ENCODE peak calls at places on chromosome 6, in five cellular contexts. X is psoas muscle, A is stomach, K is cardiac muscle cell, E is left ventricle myocardium inferior. B is an unnamed sample.

GRCh38 chr6:127023001-127023778 is 95.3 kb upstream of the RSPO3 start:
- DNase-seq in X (no peak), A (no peak), K (no peak), E (no peak), B (no peak)

GRCh38 chr6:49565855-49566254 is 15.4 kb downstream of the C6orf141 start:
- DNase-seq in X (no peak), A (no peak), K (no peak), E (no peak), B (no peak)

GRCh38 chr6:83193747-83194582 is 808 bp downstream of the RWDD2A start:
- DNase-seq in X (peak; percentile 45), A (peak; percentile 51), K (peak; percentile 68), E (peak; percentile 49), B (no peak)

GRCh38 chr6:15014958-15015357 is 230.9 kb upstream of the JARID2 start:
- DNase-seq in X (no peak), A (no peak), K (no peak), E (no peak), B (no peak)

GRCh38 chr6:152598858-152599537 is 38.2 kb downstream of the SYNE1 start:
- DNase-seq in X (no peak), A (no peak), K (no peak), E (no peak), B (no peak)

GRCh38 chr6:27847706-27848105 is 64.5 kb downstream of the OR2B2 start:
- DNase-seq in X (no peak), A (no peak), K (no peak), E (no peak), B (no peak)

GRCh38 chr6:21151178-21151956 is 442.2 kb upstream of the SOX4 start:
- DNase-seq in X (no peak), A (no peak), K (no peak), E (no peak), B (no peak)

GRCh38 chr6:79470728-79471127 is 66.5 kb downstream of the LCA5 start:
- DNase-seq in X (no peak), A (no peak), K (no peak), E (no peak), B (no peak)

GRCh38 chr6:82419859-82420258 is 56.2 kb downstream of the TPBG start:
- DNase-seq in X (no peak), A (no peak), K (no peak), E (no peak), B (no peak)

GRCh38 chr6:155078331-155078745 is 83.2 kb downstream of the TIAM2 start:
- DNase-seq in X (peak; percentile 22), A (no peak), K (peak; percentile 16), E (no peak), B (no peak)

GRCh38 chr6:132388291-132388690 is 13.0 kb downstream of the MOXD1 start:
- DNase-seq in X (no peak), A (no peak), K (no peak), E (no peak), B (no peak)

GRCh38 chr6:152356659-152357058 is 280.5 kb downstream of the SYNE1 start:
- DNase-seq in X (no peak), A (no peak), K (no peak), E (no peak), B (no peak)

GRCh38 chr6:217048-217659 is 75.1 kb upstream of the DUSP22 start:
- DNase-seq in X (no peak), A (peak; percentile 56), K (peak; percentile 15), E (no peak), B (no peak)

GRCh38 chr6:14903176-14904088 is 342.4 kb upstream of the JARID2 start:
- DNase-seq in X (no peak), A (no peak), K (no peak), E (no peak), B (no peak)

GRCh38 chr6:128131566-128131965 is 230.7 kb upstream of the THEMIS start:
- DNase-seq in X (no peak), A (no peak), K (no peak), E (no peak), B (no peak)

GRCh38 chr6:35589201-35589739 is 76.6 kb upstream of the TULP1 start:
- DNase-seq in X (no peak), A (no peak), K (no peak), E (no peak), B (no peak)

GRCh38 chr6:35592178-35592577 is 79.5 kb upstream of the TULP1 start:
- DNase-seq in X (no peak), A (no peak), K (no peak), E (no peak), B (no peak)

GRCh38 chr6:35589904-35590303 is 77.2 kb upstream of the TULP1 start:
- DNase-seq in X (no peak), A (no peak), K (no peak), E (no peak), B (no peak)

GRCh38 chr6:35587167-35587566 is 74.5 kb upstream of the TULP1 start:
- DNase-seq in X (no peak), A (no peak), K (no peak), E (no peak), B (no peak)

DNA sequence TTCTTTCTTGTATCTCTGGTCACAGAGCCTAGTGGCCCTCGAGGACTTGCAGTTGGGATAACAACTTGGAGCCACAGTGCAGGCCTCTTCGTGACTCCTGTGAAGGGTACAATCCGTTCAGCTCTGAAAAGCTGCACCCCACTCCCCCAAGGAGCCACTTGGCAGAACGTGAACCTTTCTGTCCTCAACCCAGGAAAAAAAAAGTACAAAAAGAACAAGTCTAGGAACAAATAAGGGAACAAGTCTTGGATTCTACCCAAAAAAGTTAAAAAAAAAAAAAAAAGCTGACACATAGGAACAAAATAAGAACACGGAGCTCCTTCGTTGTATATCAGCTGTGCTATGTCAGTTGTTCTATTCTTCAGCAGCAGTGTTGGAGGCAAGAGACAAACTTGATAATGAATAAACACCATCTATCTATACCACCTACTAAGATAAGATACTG is 77.9 kb upstream of the TULP1 start:
- DNase-seq in X (peak; percentile 63), A (no peak), K (no peak), E (peak; percentile 77), B (no peak)
- H3K27ac ChIP-seq in X (peak overlapping the region; percentile 95), A (peak overlapping the region; percentile 54), K (peak overlapping the region; percentile 73), E (peak overlapping the region; percentile 87), B (no peak overlapping the region)

GRCh38 chr6:109713097-109713496 is 22.0 kb downstream of the FIG4 start:
- DNase-seq in X (no peak), A (no peak), K (no peak), E (no peak), B (no peak)
- H3K27ac ChIP-seq in X (no peak overlapping the region), A (no peak overlapping the region), K (no peak overlapping the region), E (no peak overlapping the region), B (no peak overlapping the region)

GRCh38 chr6:31834704-31835375 is 7.3 kb downstream of the HSPA1B start:
- DNase-seq in X (peak; percentile 76), A (peak; percentile 77), K (peak; percentile 82), E (peak; percentile 74), B (no peak)

GRCh38 chr6:31834367-31834703 is 6.8 kb downstream of the HSPA1B start:
- DNase-seq in X (peak; percentile 89), A (peak; percentile 87), K (peak; percentile 91), E (peak; percentile 90), B (no peak)

GRCh38 chr6:31827286-31828079 is at the start of gene HSPA1B:
- DNase-seq in X (peak; percentile 99), A (peak; percentile 100), K (peak; percentile 99), E (peak; percentile 99), B (peak; percentile 99)

GRCh38 chr6:31829633-31830492 is 2.3 kb downstream of the HSPA1B start:
- DNase-seq in X (no peak), A (no peak), K (peak; percentile 41), E (no peak), B (no peak)

DNA sequence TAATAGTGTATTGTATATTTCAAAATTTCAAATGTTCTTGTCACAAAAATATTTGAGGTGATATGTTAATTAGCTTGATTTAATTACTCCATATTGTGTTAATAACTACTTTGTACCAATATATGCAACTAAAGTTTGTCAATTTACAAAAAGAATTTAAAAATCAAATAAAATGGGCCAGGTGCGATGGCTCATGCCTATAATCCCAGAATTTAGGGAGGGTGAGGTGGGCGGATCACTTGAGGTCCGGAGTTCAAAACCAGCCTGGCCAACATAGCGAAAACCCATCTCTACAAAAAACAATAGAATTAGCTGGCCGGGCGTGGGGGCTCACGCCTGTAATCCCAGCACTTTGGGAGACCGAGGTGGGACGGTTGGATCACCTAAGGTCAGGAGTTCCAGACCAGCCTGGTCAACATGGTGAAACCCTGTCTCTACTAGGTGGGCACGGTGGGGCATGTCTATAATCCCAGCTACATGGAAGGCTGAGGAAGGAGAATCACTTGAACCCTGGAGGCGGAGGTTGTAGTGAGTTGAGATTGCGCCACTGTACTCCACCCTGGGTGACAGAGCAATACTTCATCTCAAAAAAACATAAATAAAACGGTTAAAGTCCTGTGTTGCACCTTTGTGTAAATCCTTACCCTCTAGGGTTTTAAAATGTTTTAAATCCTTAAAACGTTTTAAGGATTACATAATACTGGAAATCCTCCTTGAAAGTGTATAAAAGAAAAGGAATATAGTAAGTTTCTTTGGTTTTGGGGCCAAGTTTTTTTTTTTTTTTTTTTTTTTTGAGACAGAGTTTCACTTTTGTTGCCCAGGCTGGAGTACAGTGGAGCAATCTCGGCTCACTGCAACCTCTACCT is 4.0 kb downstream of the HSPA1B start:
- DNase-seq in X (no peak), A (no peak), K (no peak), E (no peak), B (no peak)
- H3K27ac ChIP-seq in X (peak overlapping the region; percentile 90), A (peak overlapping the region; percentile 8), K (no peak overlapping the region), E (peak overlapping the region; percentile 97), B (peak overlapping the region; percentile 69)

GRCh38 chr6:136284909-136285308 is 4.7 kb downstream of the BCLAF1 start:
- DNase-seq in X (no peak), A (no peak), K (no peak), E (no peak), B (no peak)
- H3K27ac ChIP-seq in X (peak overlapping the region; percentile 43), A (no peak overlapping the region), K (no peak overlapping the region), E (no peak overlapping the region), B (no peak overlapping the region)

GRCh38 chr6:41731561-41732086 is 3.8 kb downstream of the TFEB start:
- DNase-seq in X (no peak), A (no peak), K (no peak), E (no peak), B (no peak)
- H3K27ac ChIP-seq in X (peak overlapping the region; percentile 96), A (no peak overlapping the region), K (no peak overlapping the region), E (peak overlapping the region; percentile 33), B (peak overlapping the region; percentile 79)

GRCh38 chr6:2979819-2980464 is 8.6 kb upstream of the SERPINB6 start:
- DNase-seq in X (no peak), A (no peak), K (no peak), E (no peak), B (no peak)
- H3K27ac ChIP-seq in X (no peak overlapping the region), A (peak overlapping the region; percentile 67), K (no peak overlapping the region), E (peak overlapping the region; percentile 74), B (peak overlapping the region; percentile 46)

B was measured in epithelial cell of prostate.